ENCODE peak calls at places on chromosomes 12 and 14, in six cellular contexts. J is activated effector memory CD4-positive, alpha-beta T cell treated with Interleukin-2 at 50 U/mL for 16 hours; R is GM20000; E is mammary epithelial cell; S is activated naive CD8-positive, alpha-beta T cell treated with anti-CD3 and anti-CD28 coated beads, Interleukin-2, amount 10 ng/mL, durations not matched to agents 7 days and 5 days; V is NCI-H82. X is an unnamed sample.

GRCh38 chr12:45757172-45757571 is 27.7 kb downstream of the ARID2 start:
- DNase-seq in J (no peak), R (no peak), E (no peak), S (no peak), V (no peak), X (no peak)

GRCh38 chr14:21501568-21501967 is 9.6 kb downstream of the METTL3 start:
- DNase-seq in J (no peak), R (no peak), E (no peak), S (no peak), V (no peak), X (no peak)

GRCh38 chr14:75752907-75753594 is 92.0 kb downstream of the TTLL5 start:
- DNase-seq in J (no peak), R (no peak), E (no peak), S (no peak), V (no peak), X (no peak)

GRCh38 chr12:83818888-83819287 is 1093.7 kb downstream of the SLC6A15 start:
- DNase-seq in J (no peak), R (no peak), E (peak), S (no peak), V (no peak), X (peak)

GRCh38 chr14:61933021-61933420 is 170.8 kb downstream of the SNAPC1 start:
- DNase-seq in J (no peak), R (no peak), E (no peak), S (no peak), V (no peak), X (no peak)

GRCh38 chr12:57476162-57476992 is 3.3 kb downstream of the ARHGAP9 start:
- DNase-seq in J (peak), R (peak), E (no peak), S (peak), V (no peak), X (no peak)

GRCh38 chr12:114685869-114686268 is 1.9 kb upstream of the TBX3 start:
- DNase-seq in J (no peak), R (no peak), E (no peak), S (no peak), V (no peak), X (no peak)

GRCh38 chr14:99690636-99691035 is 6.5 kb downstream of the CYP46A1 start:
- DNase-seq in J (no peak), R (no peak), E (no peak), S (no peak), V (no peak), X (no peak)

GRCh38 chr12:132603240-132604107 is 6.9 kb downstream of the LRCOL1 start:
- DNase-seq in J (no peak), R (no peak), E (no peak), S (no peak), V (no peak), X (no peak)

GRCh38 chr12:70638639-70639349 is 1.6 kb upstream of the PTPRB start:
- DNase-seq in J (no peak), R (no peak), E (peak), S (no peak), V (no peak), X (no peak)

GRCh38 chr12:108691995-108692808 is 39.1 kb downstream of the CORO1C start:
- DNase-seq in J (no peak), R (no peak), E (no peak), S (peak), V (peak), X (no peak)

GRCh38 chr12:13154027-13154538 is 42.4 kb upstream of the EMP1 start:
- DNase-seq in J (no peak), R (no peak), E (peak), S (no peak), V (no peak), X (no peak)

GRCh38 chr12:26871985-26872384 is 39.0 kb upstream of the ITPR2 start:
- DNase-seq in J (no peak), R (no peak), E (no peak), S (no peak), V (no peak), X (no peak)

GRCh38 chr14:90509403-90509802 is 112.6 kb downstream of the CALM1 start:
- DNase-seq in J (no peak), R (no peak), E (no peak), S (no peak), V (no peak), X (no peak)

GRCh38 chr12:96375841-96376249 is 24.4 kb downstream of the CDK17 start:
- DNase-seq in J (no peak), R (peak), E (no peak), S (no peak), V (no peak), X (no peak)

GRCh38 chr12:5780536-5780935 is 164.5 kb downstream of the ANO2 start:
- DNase-seq in J (no peak), R (no peak), E (no peak), S (no peak), V (no peak), X (no peak)

X was measured in mucosa of gallbladder.